ENCODE peak calls at places on chromosome 4, in seven cellular contexts. T is sigmoid colon, H is HepG2, X is breast epithelium, Y is A549, W is IMR-90, D is Peyer's patch. L is an unnamed sample.

GRCh38 chr4:151727365-151727764 is 33.4 kb downstream of the GATB start:
- DNase-seq in T (no peak), H (no peak), X (no peak), Y (no peak), W (peak), D (no peak), L (no peak)

GRCh38 chr4:161704040-161704439 is 459.8 kb downstream of the FSTL5 start:
- DNase-seq in T (no peak), H (no peak), X (no peak), Y (no peak), W (no peak), D (no peak), L (no peak)

GRCh38 chr4:169099775-169100180 is 89.7 kb upstream of the CBR4 start:
- DNase-seq in T (peak), H (peak), X (no peak), Y (no peak), W (peak), D (no peak), L (no peak)

GRCh38 chr4:14856927-14857220 is 145.4 kb upstream of the CPEB2 start:
- DNase-seq in T (no peak), H (no peak), X (no peak), Y (no peak), W (no peak), D (no peak), L (no peak)

GRCh38 chr4:103032575-103032974 is 13.1 kb upstream of the SLC9B1 start:
- DNase-seq in T (no peak), H (peak), X (no peak), Y (peak), W (peak), D (no peak), L (no peak)

GRCh38 chr4:112510468-112511293 is 5.3 kb downstream of the NEUROG2 start:
- DNase-seq in T (no peak), H (no peak), X (no peak), Y (no peak), W (no peak), D (no peak), L (no peak)

GRCh38 chr4:110970642-110971041 is 347.8 kb upstream of the PITX2 start:
- DNase-seq in T (no peak), H (peak), X (no peak), Y (peak), W (peak), D (peak), L (no peak)

GRCh38 chr4:142473218-142473959 is 372.7 kb downstream of the INPP4B start:
- DNase-seq in T (peak), H (no peak), X (peak), Y (peak), W (no peak), D (peak), L (peak)

GRCh38 chr4:123399638-123400358 is 3.2 kb downstream of the SPRY1 start:
- DNase-seq in T (no peak), H (no peak), X (no peak), Y (no peak), W (no peak), D (no peak), L (no peak)

GRCh38 chr4:56686537-56687231 is 5.6 kb upstream of the HOPX start:
- DNase-seq in T (no peak), H (no peak), X (no peak), Y (no peak), W (no peak), D (no peak), L (no peak)

GRCh38 chr4:17514865-17515264 is at the start of gene CLRN2:
- DNase-seq in T (no peak), H (no peak), X (no peak), Y (no peak), W (no peak), D (no peak), L (no peak)

GRCh38 chr4:159273126-159273438 is 170.2 kb downstream of the RAPGEF2 start:
- DNase-seq in T (no peak), H (peak), X (no peak), Y (no peak), W (no peak), D (no peak), L (no peak)

GRCh38 chr4:139552506-139552905 is 3.5 kb downstream of the SETD7 start:
- DNase-seq in T (no peak), H (no peak), X (no peak), Y (no peak), W (peak), D (no peak), L (no peak)

GRCh38 chr4:114365591-114365990 is 233.0 kb upstream of the UGT8 start:
- DNase-seq in T (no peak), H (no peak), X (no peak), Y (no peak), W (no peak), D (no peak), L (no peak)

GRCh38 chr4:126513596-126513995 is 1119.2 kb upstream of the INTU start:
- DNase-seq in T (no peak), H (no peak), X (no peak), Y (no peak), W (no peak), D (no peak), L (no peak)

GRCh38 chr4:112038861-112039260 is 106.4 kb upstream of the FAM241A start:
- DNase-seq in T (no peak), H (no peak), X (no peak), Y (no peak), W (peak), D (no peak), L (no peak)

GRCh38 chr4:25523405-25523804 is 132.2 kb upstream of the SLC34A2 start:
- DNase-seq in T (no peak), H (peak), X (no peak), Y (no peak), W (no peak), D (no peak), L (no peak)

GRCh38 chr4:166527500-166527899 is 654.5 kb downstream of the TLL1 start:
- DNase-seq in T (no peak), H (no peak), X (no peak), Y (no peak), W (no peak), D (no peak), L (no peak)

GRCh38 chr4:140242357-140243284 is 88.6 kb upstream of the MAML3 start:
- DNase-seq in T (no peak), H (no peak), X (no peak), Y (no peak), W (no peak), D (no peak), L (no peak)

GRCh38 chr4:75555294-75556164 is at the start of gene ODAPH:
- DNase-seq in T (no peak), H (no peak), X (no peak), Y (peak), W (peak), D (no peak), L (no peak)

GRCh38 chr4:5218376-5219069 is 167.2 kb downstream of the STK32B start:
- DNase-seq in T (no peak), H (no peak), X (no peak), Y (no peak), W (no peak), D (no peak), L (no peak)

GRCh38 chr4:140252742-140253555 is 99.0 kb upstream of the MAML3 start:
- DNase-seq in T (peak), H (no peak), X (peak), Y (peak), W (peak), D (peak), L (peak)

GRCh38 chr4:86961103-86961502 is 26.3 kb downstream of the AFF1 start:
- DNase-seq in T (no peak), H (no peak), X (no peak), Y (no peak), W (no peak), D (no peak), L (no peak)

GRCh38 chr4:1045193-1045594 is 33.8 kb downstream of the FGFRL1 start:
- DNase-seq in T (peak), H (no peak), X (no peak), Y (no peak), W (no peak), D (peak), L (no peak)

GRCh38 chr4:73410916-73411730 is 7.0 kb downstream of the ALB start:
- DNase-seq in T (no peak), H (no peak), X (no peak), Y (no peak), W (no peak), D (no peak), L (no peak)
- TF ChIP-seq POLR2A in T (no peak), H (no peak), X (no peak), Y (no peak), W (no peak), D (no peak), L (no peak)

GRCh38 chr4:70313736-70314135 is 21.0 kb upstream of the CABS1 start:
- DNase-seq in T (no peak), H (no peak), X (no peak), Y (no peak), W (no peak), D (no peak), L (no peak)

GRCh38 chr4:70315928-70316327 is 18.9 kb upstream of the CABS1 start:
- DNase-seq in T (no peak), H (no peak), X (no peak), Y (no peak), W (no peak), D (no peak), L (no peak)
- TF ChIP-seq CTCF in T (no peak), H (peak), X (no peak), Y (no peak), W (no peak), D (no peak), L (no peak)

GRCh38 chr4:3079694-3080123 is 5.2 kb downstream of the HTT start:
- DNase-seq in T (no peak), H (no peak), X (no peak), Y (no peak), W (no peak), D (no peak), L (no peak)

GRCh38 chr4:3075652-3075981 is 1.1 kb downstream of the HTT start:
- DNase-seq in T (no peak), H (no peak), X (no peak), Y (no peak), W (no peak), D (no peak), L (no peak)

GRCh38 chr4:3074078-3074845 is at the start of the genes HTT and HTT-AS:
- DNase-seq in T (peak), H (peak), X (peak), Y (peak), W (peak), D (peak), L (peak)

GRCh38 chr4:3074846-3075651 is 568 bp downstream of the HTT start:
- DNase-seq in T (peak), H (peak), X (peak), Y (peak), W (peak), D (peak), L (peak)

DNA sequence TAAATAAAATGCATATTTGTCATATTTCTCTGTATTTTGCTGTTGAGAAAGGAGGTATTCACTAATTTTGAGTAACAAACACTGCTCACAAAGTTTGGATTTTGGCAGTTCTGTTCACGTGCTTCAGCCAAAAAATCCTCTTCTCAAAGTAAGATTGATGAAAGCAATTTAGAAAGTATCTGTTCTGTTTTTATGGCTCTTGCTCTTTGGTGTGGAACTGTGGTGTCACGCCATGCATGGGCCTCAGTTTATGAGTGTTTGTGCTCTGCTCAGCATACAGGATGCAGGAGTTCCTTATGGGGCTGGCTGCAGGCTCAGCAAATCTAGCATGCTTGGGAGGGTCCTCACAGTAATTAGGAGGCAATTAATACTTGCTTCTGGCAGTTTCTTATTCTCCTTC is 3.3 kb downstream of the HTT start:
- DNase-seq in T (no peak), H (no peak), X (no peak), Y (no peak), W (no peak), D (no peak), L (peak)
- TF ChIP-seq POLR2A in T (no peak), H (no peak), X (no peak), Y (no peak), W (no peak), D (no peak), L (no peak)

GRCh38 chr4:42865572-42866189 is 26.8 kb upstream of the GRXCR1 start:
- DNase-seq in T (no peak), H (peak), X (no peak), Y (peak), W (peak), D (no peak), L (peak)
- TF ChIP-seq CTCF in T (peak), H (peak), X (peak), Y (peak), W (peak), D (peak), L (no peak)

GRCh38 chr4:38785901-38786402 is 3.2 kb upstream of the TLR10 start:
- DNase-seq in T (no peak), H (no peak), X (no peak), Y (no peak), W (no peak), D (no peak), L (no peak)
- TF ChIP-seq POLR2A in T (no peak), H (no peak), X (no peak), Y (no peak), W (no peak), D (no peak), L (no peak)

DNA sequence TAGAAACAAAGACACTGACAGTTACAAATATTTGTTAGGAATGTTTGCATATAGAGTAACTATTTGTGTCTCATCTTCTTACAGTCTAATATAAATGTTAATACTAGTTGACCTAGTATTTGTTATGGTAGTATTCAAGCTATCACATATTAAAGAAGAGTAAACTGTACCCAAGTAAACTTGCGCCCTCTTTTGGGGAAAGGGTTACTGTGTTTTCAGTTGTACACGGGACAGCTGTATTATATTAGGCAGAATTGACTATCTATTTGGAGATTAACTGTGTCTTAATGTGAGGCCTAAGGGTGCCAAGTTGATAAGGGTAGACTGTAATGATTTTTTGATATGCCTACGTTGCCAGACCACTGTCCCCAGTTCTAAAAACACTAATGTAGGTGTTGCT is 172.9 kb upstream of the CXCL13 start:
- DNase-seq in T (no peak), H (peak), X (no peak), Y (no peak), W (no peak), D (no peak), L (no peak)
- TF ChIP-seq CTCF in T (no peak), H (peak), X (no peak), Y (no peak), W (no peak), D (no peak), L (no peak)

DNA sequence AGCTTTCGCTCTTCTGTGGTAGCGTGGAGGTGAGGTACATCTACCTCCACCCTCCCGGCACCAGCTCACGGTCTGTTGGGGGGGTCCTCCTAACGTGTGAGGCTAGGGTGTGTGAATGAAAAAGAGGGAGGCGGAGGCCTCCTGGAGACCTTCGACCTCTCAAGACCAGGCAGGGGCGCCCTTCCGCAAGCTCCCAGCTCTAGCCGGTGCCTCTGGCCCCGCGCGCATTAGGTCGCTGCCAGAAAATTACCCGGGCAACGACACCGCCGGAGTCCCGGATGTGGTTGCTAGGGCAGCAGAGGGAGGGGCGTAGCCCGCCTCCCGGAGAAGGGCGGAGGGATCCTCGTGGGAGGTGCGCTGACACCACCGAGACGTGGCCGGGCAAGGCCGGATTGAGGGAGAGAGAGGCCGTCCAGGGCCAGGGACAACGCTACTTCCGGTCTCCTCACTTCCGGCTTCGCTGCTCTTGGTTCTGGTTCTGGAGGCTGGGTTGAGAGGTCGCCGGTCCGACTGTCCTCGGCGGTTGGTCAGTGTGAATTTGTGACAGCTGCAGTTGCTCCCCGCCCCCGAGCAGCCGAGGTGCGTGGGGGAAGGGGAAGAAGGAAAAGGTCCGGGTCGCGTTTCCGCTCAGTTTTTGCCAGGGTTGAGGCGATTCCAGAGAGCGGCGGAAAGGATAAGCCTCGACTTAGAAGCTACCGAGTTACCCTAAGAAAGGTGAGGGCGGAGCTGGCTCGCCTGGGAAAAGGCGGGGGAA is at the start of the genes ARFIP1 and TIGD4:
- DNase-seq in T (peak), H (peak), X (peak), Y (peak), W (peak), D (peak), L (peak)
- TF ChIP-seq POLR2A in T (no peak), H (peak), X (no peak), Y (peak), W (peak), D (peak), L (no peak)

DNA sequence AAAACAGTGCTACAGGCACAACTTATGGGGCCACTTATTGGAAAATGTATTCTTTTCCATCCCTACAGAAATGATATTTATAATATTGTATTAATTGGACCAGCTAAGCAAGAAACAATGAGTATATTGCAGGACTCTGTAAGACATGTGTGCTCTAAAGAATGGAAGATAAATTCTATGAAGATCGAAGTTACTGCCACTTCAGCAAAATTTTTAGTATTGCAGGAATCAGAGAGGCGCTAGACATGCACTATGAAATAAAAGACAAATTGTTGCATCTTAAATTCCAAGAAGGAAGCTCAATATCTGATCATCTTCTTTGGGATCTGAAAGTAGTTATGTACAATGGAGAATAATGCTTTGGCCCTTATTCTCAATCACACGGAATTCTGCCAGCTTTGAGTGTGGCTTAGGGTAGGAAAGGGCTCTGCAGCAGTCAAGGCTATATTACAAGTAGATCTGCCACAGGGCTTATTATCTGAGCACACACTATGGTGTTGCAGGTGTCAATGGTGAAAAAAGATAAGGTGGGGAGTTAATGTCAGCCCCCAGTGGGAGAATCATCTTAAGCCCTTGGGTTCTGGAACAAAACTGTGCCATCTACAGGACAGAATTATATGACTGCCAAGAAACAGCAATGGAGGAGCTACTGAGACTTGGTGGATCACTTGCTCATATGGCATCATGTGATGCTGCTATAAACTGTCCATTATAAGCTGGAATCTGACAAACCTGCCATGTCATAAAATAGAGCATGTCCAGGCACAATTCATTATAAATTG is 334.0 kb upstream of the NDST3 start:
- DNase-seq in T (no peak), H (peak), X (no peak), Y (peak), W (peak), D (no peak), L (no peak)
- TF ChIP-seq CTCF in T (no peak), H (peak), X (no peak), Y (no peak), W (peak), D (no peak), L (no peak)

L was measured in lower leg skin.